ENCODE peak calls at places on chromosomes 13 and 19, in nine cellular contexts. One of them, this sample, is unnamed. For H3K4me1, the result is how much of the 10 kb centered on the place peaks cover.

GRCh38 chr19:45952691-45953505 is 20.8 kb downstream of the NOVA2 start:
- DNase-seq in mucosa of descending colon: peak
- DNase-seq in Caco-2: peak
- DNase-seq in hepatocyte: peak
- DNase-seq in stomach: peak
- DNase-seq in PC-3: peak
- DNase-seq in gastrocnemius medialis: no peak
- DNase-seq in OCI-LY7: no peak
- DNase-seq in thoracic aorta: no peak
- DNase-seq in this sample: peak

GRCh38 chr13:44974056-44974798 is 15.0 kb downstream of the NUFIP1 start:
- DNase-seq in mucosa of descending colon: peak
- DNase-seq in Caco-2: no peak
- DNase-seq in hepatocyte: no peak
- DNase-seq in stomach: peak
- DNase-seq in PC-3: no peak
- DNase-seq in gastrocnemius medialis: peak
- DNase-seq in OCI-LY7: no peak
- DNase-seq in thoracic aorta: peak
- DNase-seq in this sample: no peak

GRCh38 chr19:19071897-19072296 is 8.1 kb downstream of the SLC25A42 start:
- DNase-seq in mucosa of descending colon: no peak
- DNase-seq in Caco-2: no peak
- DNase-seq in hepatocyte: no peak
- DNase-seq in stomach: no peak
- DNase-seq in PC-3: no peak
- DNase-seq in gastrocnemius medialis: no peak
- DNase-seq in OCI-LY7: no peak
- DNase-seq in thoracic aorta: no peak
- DNase-seq in this sample: no peak

GRCh38 chr13:109782066-109782822 is 4.1 kb downstream of the IRS2 start:
- DNase-seq in mucosa of descending colon: no peak
- DNase-seq in Caco-2: no peak
- DNase-seq in hepatocyte: no peak
- DNase-seq in stomach: no peak
- DNase-seq in PC-3: no peak
- DNase-seq in gastrocnemius medialis: no peak
- DNase-seq in OCI-LY7: no peak
- DNase-seq in thoracic aorta: no peak
- DNase-seq in this sample: no peak

GRCh38 chr13:105428816-105429215 is 1106.6 kb downstream of the EFNB2 start:
- DNase-seq in mucosa of descending colon: no peak
- DNase-seq in Caco-2: no peak
- DNase-seq in hepatocyte: no peak
- DNase-seq in stomach: no peak
- DNase-seq in PC-3: no peak
- DNase-seq in gastrocnemius medialis: no peak
- DNase-seq in OCI-LY7: no peak
- DNase-seq in thoracic aorta: no peak
- DNase-seq in this sample: no peak

GRCh38 chr13:77891041-77891440 is 27.6 kb downstream of the EDNRB start:
- DNase-seq in mucosa of descending colon: no peak
- DNase-seq in Caco-2: no peak
- DNase-seq in hepatocyte: no peak
- DNase-seq in stomach: no peak
- DNase-seq in PC-3: no peak
- DNase-seq in gastrocnemius medialis: no peak
- DNase-seq in OCI-LY7: no peak
- DNase-seq in thoracic aorta: no peak
- DNase-seq in this sample: no peak

GRCh38 chr13:42969558-42970172 is 22.4 kb downstream of the EPSTI1 start:
- DNase-seq in mucosa of descending colon: peak
- DNase-seq in Caco-2: peak
- DNase-seq in hepatocyte: peak
- DNase-seq in stomach: peak
- DNase-seq in PC-3: peak
- DNase-seq in gastrocnemius medialis: peak
- DNase-seq in OCI-LY7: peak
- DNase-seq in thoracic aorta: peak
- DNase-seq in this sample: peak

GRCh38 chr19:58213075-58213369 is 15.7 kb upstream of the ZNF544 start:
- DNase-seq in mucosa of descending colon: no peak
- DNase-seq in Caco-2: no peak
- DNase-seq in hepatocyte: no peak
- DNase-seq in stomach: no peak
- DNase-seq in PC-3: no peak
- DNase-seq in gastrocnemius medialis: no peak
- DNase-seq in OCI-LY7: no peak
- DNase-seq in thoracic aorta: no peak
- DNase-seq in this sample: no peak

GRCh38 chr13:75360170-75360569 is 121.8 kb downstream of the TBC1D4 start:
- DNase-seq in mucosa of descending colon: no peak
- DNase-seq in Caco-2: no peak
- DNase-seq in hepatocyte: no peak
- DNase-seq in stomach: no peak
- DNase-seq in PC-3: no peak
- DNase-seq in gastrocnemius medialis: no peak
- DNase-seq in OCI-LY7: no peak
- DNase-seq in thoracic aorta: no peak
- DNase-seq in this sample: no peak

GRCh38 chr13:34006011-34006410 is 188.1 kb downstream of the RFC3 start:
- DNase-seq in mucosa of descending colon: no peak
- DNase-seq in Caco-2: no peak
- DNase-seq in hepatocyte: no peak
- DNase-seq in stomach: no peak
- DNase-seq in PC-3: peak
- DNase-seq in gastrocnemius medialis: no peak
- DNase-seq in OCI-LY7: no peak
- DNase-seq in thoracic aorta: no peak
- DNase-seq in this sample: no peak

GRCh38 chr19:34461375-34462100 is 20.0 kb upstream of the WTIP start:
- DNase-seq in mucosa of descending colon: no peak
- DNase-seq in Caco-2: no peak
- DNase-seq in hepatocyte: no peak
- DNase-seq in stomach: no peak
- DNase-seq in PC-3: no peak
- DNase-seq in gastrocnemius medialis: peak
- DNase-seq in OCI-LY7: no peak
- DNase-seq in thoracic aorta: peak
- DNase-seq in this sample: no peak

GRCh38 chr13:19818223-19818842 is 35.6 kb upstream of the PSPC1 start:
- DNase-seq in mucosa of descending colon: peak
- DNase-seq in Caco-2: peak
- DNase-seq in hepatocyte: peak
- DNase-seq in stomach: peak
- DNase-seq in PC-3: peak
- DNase-seq in gastrocnemius medialis: no peak
- DNase-seq in OCI-LY7: peak
- DNase-seq in thoracic aorta: no peak
- DNase-seq in this sample: peak

GRCh38 chr13:86760620-86761019 is 910.6 kb upstream of the SLITRK5 start:
- DNase-seq in mucosa of descending colon: no peak
- DNase-seq in Caco-2: no peak
- DNase-seq in hepatocyte: no peak
- DNase-seq in stomach: no peak
- DNase-seq in PC-3: no peak
- DNase-seq in gastrocnemius medialis: no peak
- DNase-seq in OCI-LY7: no peak
- DNase-seq in thoracic aorta: no peak
- DNase-seq in this sample: no peak

GRCh38 chr19:47253467-47253881 is 2.9 kb upstream of the CCDC9 start:
- DNase-seq in mucosa of descending colon: no peak
- DNase-seq in Caco-2: no peak
- DNase-seq in hepatocyte: peak
- DNase-seq in stomach: no peak
- DNase-seq in PC-3: peak
- DNase-seq in gastrocnemius medialis: no peak
- DNase-seq in OCI-LY7: no peak
- DNase-seq in thoracic aorta: no peak
- DNase-seq in this sample: no peak

GRCh38 chr13:44259045-44260042 is 114.3 kb upstream of the SERP2 start:
- DNase-seq in mucosa of descending colon: peak
- DNase-seq in Caco-2: no peak
- DNase-seq in hepatocyte: peak
- DNase-seq in stomach: peak
- DNase-seq in PC-3: peak
- DNase-seq in gastrocnemius medialis: peak
- DNase-seq in OCI-LY7: peak
- DNase-seq in thoracic aorta: peak
- DNase-seq in this sample: peak

GRCh38 chr13:25268561-25268960 is 18.7 kb downstream of the MTMR6 start:
- DNase-seq in mucosa of descending colon: no peak
- DNase-seq in Caco-2: no peak
- DNase-seq in hepatocyte: no peak
- DNase-seq in stomach: no peak
- DNase-seq in PC-3: no peak
- DNase-seq in gastrocnemius medialis: no peak
- DNase-seq in OCI-LY7: no peak
- DNase-seq in thoracic aorta: no peak
- DNase-seq in this sample: no peak

GRCh38 chr13:25262261-25262660 is 25.0 kb downstream of the MTMR6 start:
- DNase-seq in mucosa of descending colon: no peak
- DNase-seq in Caco-2: no peak
- DNase-seq in hepatocyte: no peak
- DNase-seq in stomach: no peak
- DNase-seq in PC-3: no peak
- DNase-seq in gastrocnemius medialis: no peak
- DNase-seq in OCI-LY7: no peak
- DNase-seq in thoracic aorta: no peak
- DNase-seq in this sample: no peak

GRCh38 chr13:25267715-25268114 is 19.6 kb downstream of the MTMR6 start:
- DNase-seq in mucosa of descending colon: no peak
- DNase-seq in Caco-2: no peak
- DNase-seq in hepatocyte: no peak
- DNase-seq in stomach: no peak
- DNase-seq in PC-3: peak
- DNase-seq in gastrocnemius medialis: no peak
- DNase-seq in OCI-LY7: peak
- DNase-seq in thoracic aorta: no peak
- DNase-seq in this sample: no peak
- TF ChIP-seq CTCF in mucosa of descending colon: no peak
- TF ChIP-seq CTCF in Caco-2: no peak
- TF ChIP-seq CTCF in hepatocyte: no peak
- TF ChIP-seq CTCF in stomach: no peak
- TF ChIP-seq CTCF in PC-3: peak
- TF ChIP-seq CTCF in gastrocnemius medialis: no peak
- TF ChIP-seq CTCF in OCI-LY7: peak
- TF ChIP-seq CTCF in thoracic aorta: no peak
- TF ChIP-seq CTCF in this sample: no peak

GRCh38 chr13:89704040-89704439 is 1643.4 kb upstream of the MIR17HG start:
- DNase-seq in mucosa of descending colon: no peak
- DNase-seq in Caco-2: no peak
- DNase-seq in hepatocyte: no peak
- DNase-seq in stomach: no peak
- DNase-seq in PC-3: no peak
- DNase-seq in gastrocnemius medialis: no peak
- DNase-seq in OCI-LY7: no peak
- DNase-seq in thoracic aorta: no peak
- DNase-seq in this sample: no peak
- H3K4me3 ChIP-seq in mucosa of descending colon: no peak
- H3K4me3 ChIP-seq in Caco-2: no peak
- H3K4me3 ChIP-seq in hepatocyte: no peak
- H3K4me3 ChIP-seq in stomach: no peak
- H3K4me3 ChIP-seq in PC-3: no peak
- H3K4me3 ChIP-seq in gastrocnemius medialis: no peak
- H3K4me3 ChIP-seq in OCI-LY7: no peak
- H3K4me3 ChIP-seq in thoracic aorta: no peak
- H3K4me3 ChIP-seq in this sample: no peak

DNA sequence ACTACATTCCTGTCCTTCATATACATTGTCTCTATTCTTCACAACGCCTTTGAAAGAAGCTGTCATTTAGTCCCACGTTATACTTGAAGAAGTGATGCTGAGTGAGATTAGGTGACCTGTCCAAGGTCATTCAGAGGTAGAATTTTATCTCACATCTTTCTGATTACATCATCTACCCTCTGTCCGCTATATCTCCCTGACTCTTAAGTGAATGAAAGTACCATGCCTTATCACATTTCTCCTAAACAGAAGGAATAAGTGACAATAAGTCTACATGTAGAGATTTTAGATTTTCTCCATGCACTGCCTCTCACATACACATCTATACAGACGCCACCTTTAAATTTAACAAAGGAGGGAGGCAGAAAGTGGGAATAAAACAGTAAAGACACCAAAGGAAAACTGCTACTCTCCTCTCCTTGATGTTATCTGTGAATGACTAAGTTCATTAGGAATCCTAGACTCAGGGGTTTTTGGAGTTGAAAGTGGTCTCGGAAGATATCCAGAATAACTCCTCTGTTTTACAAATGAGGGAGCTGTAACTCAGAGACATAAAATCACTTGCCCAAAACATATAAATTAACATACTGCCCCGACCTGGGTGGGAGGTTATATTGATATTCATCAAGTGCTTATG is 4.9 kb upstream of the CLDN10 start:
- DNase-seq in mucosa of descending colon: no peak
- DNase-seq in Caco-2: no peak
- DNase-seq in hepatocyte: no peak
- DNase-seq in stomach: no peak
- DNase-seq in PC-3: no peak
- DNase-seq in gastrocnemius medialis: no peak
- DNase-seq in OCI-LY7: no peak
- DNase-seq in thoracic aorta: no peak
- DNase-seq in this sample: no peak
- H3K4me1 ChIP-seq in mucosa of descending colon: under half
- H3K4me1 ChIP-seq in Caco-2: under half
- H3K4me1 ChIP-seq in hepatocyte: under half
- H3K4me1 ChIP-seq in stomach: under half
- H3K4me1 ChIP-seq in PC-3: under half
- H3K4me1 ChIP-seq in gastrocnemius medialis: under half
- H3K4me1 ChIP-seq in OCI-LY7: under half
- H3K4me1 ChIP-seq in thoracic aorta: under half
- H3K4me1 ChIP-seq in this sample: under half

GRCh38 chr13:81636120-81636519 is 1295.2 kb upstream of the SPRY2 start:
- DNase-seq in mucosa of descending colon: no peak
- DNase-seq in Caco-2: no peak
- DNase-seq in hepatocyte: peak
- DNase-seq in stomach: no peak
- DNase-seq in PC-3: no peak
- DNase-seq in gastrocnemius medialis: no peak
- DNase-seq in OCI-LY7: no peak
- DNase-seq in thoracic aorta: no peak
- DNase-seq in this sample: no peak

DNA sequence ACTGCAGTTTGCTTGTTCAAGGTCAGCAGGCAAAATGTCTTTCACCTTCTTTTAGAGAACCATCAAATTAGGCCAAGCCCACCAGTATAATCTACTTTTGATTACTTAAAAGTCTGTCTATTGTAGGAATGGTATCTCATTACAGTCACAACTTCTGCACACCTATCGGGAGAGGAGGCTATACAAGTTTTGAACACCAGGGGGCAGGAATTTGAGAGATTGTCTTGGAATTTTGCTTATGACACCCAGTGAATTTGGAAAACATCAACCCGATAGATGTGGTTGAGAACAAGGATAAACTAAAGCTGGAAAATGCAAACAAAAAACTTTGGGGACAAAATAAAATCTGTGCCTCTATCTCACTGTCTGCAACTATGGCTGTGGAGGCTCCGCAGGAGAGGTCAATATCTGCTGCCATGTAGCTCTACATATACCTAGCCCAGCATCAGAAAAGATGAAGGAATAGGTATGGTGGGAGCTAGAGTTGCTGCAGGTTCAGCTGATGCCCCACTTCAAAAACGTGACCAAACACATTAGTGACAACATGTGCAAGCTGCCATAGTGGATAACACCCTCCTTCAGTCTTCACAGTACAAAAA is 1299.2 kb upstream of the SPRY2 start:
- DNase-seq in mucosa of descending colon: peak
- DNase-seq in Caco-2: peak
- DNase-seq in hepatocyte: peak
- DNase-seq in stomach: no peak
- DNase-seq in PC-3: peak
- DNase-seq in gastrocnemius medialis: no peak
- DNase-seq in OCI-LY7: peak
- DNase-seq in thoracic aorta: no peak
- DNase-seq in this sample: peak
- TF ChIP-seq CTCF in mucosa of descending colon: no peak
- TF ChIP-seq CTCF in Caco-2: peak
- TF ChIP-seq CTCF in hepatocyte: peak
- TF ChIP-seq CTCF in stomach: peak
- TF ChIP-seq CTCF in PC-3: peak
- TF ChIP-seq CTCF in gastrocnemius medialis: no peak
- TF ChIP-seq CTCF in OCI-LY7: peak
- TF ChIP-seq CTCF in thoracic aorta: no peak
- TF ChIP-seq CTCF in this sample: peak

This sample was measured in body of pancreas.